ENCODE peak calls at places on chromosomes 12 and 14, in five cellular contexts. V, M, G, A and L are unnamed samples.

GRCh38 chr12:100497105-100497795 is 23.6 kb downstream of the NR1H4 start:
- DNase-seq in V (no peak), M (no peak), G (no peak), A (no peak), L (no peak)

GRCh38 chr12:62123721-62124203 is 136.4 kb upstream of the USP15 start:
- DNase-seq in V (peak; percentile 15), M (peak; percentile 40), G (peak; percentile 44), A (no peak), L (peak; percentile 28)

GRCh38 chr14:57889245-57889644 is 23.4 kb upstream of the SLC35F4 start:
- DNase-seq in V (no peak), M (no peak), G (peak; percentile 82), A (peak; percentile 63), L (peak; percentile 58)

GRCh38 chr12:46383654-46384450 is 11.3 kb upstream of the SLC38A2 start:
- DNase-seq in V (peak; percentile 93), M (no peak), G (peak; percentile 96), A (peak; percentile 97), L (peak; percentile 97)

GRCh38 chr12:8860165-8860961 is 37.9 kb downstream of the A2ML1 start:
- DNase-seq in V (peak; percentile 31), M (peak; percentile 40), G (peak; percentile 56), A (no peak), L (peak; percentile 66)

GRCh38 chr12:2688381-2688881 is 106.3 kb upstream of the FKBP4 start:
- DNase-seq in V (no peak), M (no peak), G (no peak), A (no peak), L (peak; percentile 59)

GRCh38 chr12:47905313-47905730 is 528 bp upstream of the VDR start:
- DNase-seq in V (peak; percentile 84), M (no peak), G (peak; percentile 64), A (no peak), L (peak; percentile 28)

GRCh38 chr14:38208825-38209562 is 1.3 kb downstream of the SSTR1 start:
- DNase-seq in V (peak; percentile 83), M (no peak), G (peak; percentile 48), A (no peak), L (no peak)

GRCh38 chr12:100399095-100399494 is 42.2 kb downstream of the SLC17A8 start:
- DNase-seq in V (no peak), M (no peak), G (no peak), A (no peak), L (no peak)

GRCh38 chr12:98238513-98238912 is 276.9 kb upstream of the TMPO start:
- DNase-seq in V (no peak), M (no peak), G (no peak), A (no peak), L (no peak)

GRCh38 chr12:32027684-32028355 is 68.6 kb downstream of the RESF1 start:
- DNase-seq in V (no peak), M (no peak), G (no peak), A (no peak), L (no peak)

GRCh38 chr14:54642121-54642520 is 75.2 kb downstream of the SAMD4A start:
- DNase-seq in V (no peak), M (no peak), G (no peak), A (no peak), L (no peak)

GRCh38 chr12:79858518-79858917 is 76.4 kb downstream of the PPP1R12A start:
- DNase-seq in V (no peak), M (no peak), G (no peak), A (no peak), L (no peak)

GRCh38 chr12:42868291-42868690 is 278.7 kb upstream of the PRICKLE1 start:
- DNase-seq in V (no peak), M (no peak), G (no peak), A (no peak), L (no peak)

GRCh38 chr14:73633517-73634332 is 11.1 kb upstream of the DNAL1 start:
- DNase-seq in V (peak; percentile 69), M (peak; percentile 59), G (peak; percentile 70), A (peak; percentile 74), L (peak; percentile 81)

GRCh38 chr12:29026419-29026818 is 122.7 kb upstream of the FAR2 start:
- DNase-seq in V (no peak), M (no peak), G (no peak), A (no peak), L (no peak)

GRCh38 chr14:105389534-105389933 is 8.8 kb upstream of the TEX22 start:
- DNase-seq in V (no peak), M (no peak), G (peak; percentile 60), A (no peak), L (no peak)

GRCh38 chr14:30528119-30528518 is 30.8 kb upstream of the G2E3 start:
- DNase-seq in V (no peak), M (no peak), G (no peak), A (no peak), L (no peak)

GRCh38 chr12:3168775-3169221 is 91.6 kb downstream of the TSPAN9 start:
- DNase-seq in V (no peak), M (no peak), G (no peak), A (no peak), L (no peak)

GRCh38 chr14:105419305-105420091 is at the start of gene MTA1:
- DNase-seq in V (peak; percentile 54), M (peak; percentile 67), G (no peak), A (peak; percentile 68), L (no peak)

GRCh38 chr14:94176808-94177207 is 2.7 kb downstream of the PPP4R4 start:
- DNase-seq in V (no peak), M (no peak), G (no peak), A (no peak), L (no peak)

GRCh38 chr14:94173885-94174621 is at the start of gene PPP4R4:
- DNase-seq in V (peak; percentile 83), M (peak; percentile 95), G (peak; percentile 90), A (peak; percentile 92), L (peak; percentile 72)

GRCh38 chr14:94173471-94173884 is 644 bp upstream of the PPP4R4 start:
- DNase-seq in V (peak; percentile 11), M (no peak), G (no peak), A (no peak), L (no peak)

GRCh38 chr14:94174622-94175402 is 690 bp downstream of the PPP4R4 start:
- DNase-seq in V (no peak), M (peak; percentile 22), G (no peak), A (peak; percentile 68), L (peak; percentile 70)

DNA sequence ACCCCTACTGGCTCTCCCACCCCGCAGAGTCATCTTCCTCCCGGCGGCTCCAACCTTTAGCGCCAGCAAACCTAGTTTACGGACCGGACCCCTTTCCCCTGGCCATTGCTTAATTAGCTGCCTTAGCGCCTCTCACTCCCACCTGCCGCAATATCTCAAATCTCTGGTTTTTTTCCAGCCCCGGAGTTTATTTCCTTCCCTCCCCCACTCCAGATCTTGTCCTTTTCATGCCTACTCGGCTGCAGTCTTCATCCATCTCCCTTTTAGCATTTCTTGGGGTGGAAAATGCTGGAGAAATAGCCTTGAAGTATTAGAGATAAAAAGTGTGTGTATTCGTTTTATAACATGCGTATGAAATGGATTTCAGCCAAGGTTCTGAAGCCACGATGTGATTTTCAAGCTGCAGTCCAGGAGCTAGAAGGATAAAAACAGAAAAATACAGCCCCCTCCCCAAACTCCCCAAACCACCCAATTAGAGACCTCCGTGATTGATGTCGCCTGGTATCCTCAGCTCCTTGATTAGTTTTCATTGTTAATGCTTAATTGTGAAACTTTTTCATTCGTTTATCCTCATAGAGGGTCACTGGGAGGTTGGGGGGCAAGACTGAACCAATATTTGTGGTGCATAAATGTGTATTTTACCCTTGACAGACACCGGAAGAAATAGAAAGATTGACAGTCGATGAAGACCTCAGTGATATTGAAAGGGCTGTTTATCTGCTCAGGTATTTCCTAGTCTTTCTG is 1.5 kb downstream of the PPP4R4 start:
- DNase-seq in V (no peak), M (no peak), G (no peak), A (no peak), L (no peak)
- H3K36me3 ChIP-seq in V (no peaks in the 10 kb centered on the region), M (no peaks in the 10 kb centered on the region), G (no peaks in the 10 kb centered on the region), A (no peaks in the 10 kb centered on the region), L (no peaks in the 10 kb centered on the region)

DNA sequence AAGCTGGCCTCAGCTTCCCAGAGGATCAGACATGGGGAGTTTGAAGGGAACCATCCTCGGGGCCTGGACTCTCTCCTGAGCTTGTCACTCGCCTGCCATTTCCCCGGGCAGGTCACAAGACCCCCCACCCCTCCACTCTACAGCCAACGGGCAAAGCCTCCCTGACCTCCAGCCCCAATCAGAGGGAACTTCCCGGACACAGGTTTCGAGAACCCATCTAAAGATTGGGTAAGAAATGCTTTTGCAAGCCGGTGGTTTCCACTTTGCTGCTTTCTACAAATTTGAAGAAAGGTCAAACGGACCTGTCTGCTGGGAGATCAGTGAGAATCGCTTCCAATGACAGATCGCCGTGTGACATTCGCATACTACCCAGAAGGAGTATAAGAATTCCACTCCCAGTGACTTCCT is 89.6 kb downstream of the SCARB1 start:
- DNase-seq in V (no peak), M (no peak), G (no peak), A (no peak), L (no peak)
- H3K4me3 ChIP-seq in V (peak overlapping the region; percentile 2), M (no peak overlapping the region), G (no peak overlapping the region), A (peak overlapping the region; percentile 23), L (peak overlapping the region; percentile 21)

GRCh38 chr12:124472690-124473279 is 94.6 kb downstream of the NCOR2 start:
- DNase-seq in V (no peak), M (no peak), G (no peak), A (no peak), L (no peak)

GRCh38 chr12:124469193-124469888 is 98.1 kb downstream of the NCOR2 start:
- DNase-seq in V (no peak), M (no peak), G (no peak), A (no peak), L (no peak)

GRCh38 chr12:124470806-124471205 is 96.6 kb downstream of the NCOR2 start:
- DNase-seq in V (no peak), M (no peak), G (no peak), A (no peak), L (no peak)

GRCh38 chr12:124470139-124470538 is 97.3 kb downstream of the NCOR2 start:
- DNase-seq in V (no peak), M (no peak), G (no peak), A (no peak), L (no peak)

GRCh38 chr12:124471828-124472227 is 95.6 kb downstream of the NCOR2 start:
- DNase-seq in V (no peak), M (no peak), G (no peak), A (no peak), L (no peak)
- H3K36me3 ChIP-seq in V (peaks cover 31% of the 10 kb centered on the region), M (peaks cover 54% of the 10 kb centered on the region), G (peaks cover 7% of the 10 kb centered on the region), A (peaks cover 72% of the 10 kb centered on the region), L (peaks cover 57% of the 10 kb centered on the region)

GRCh38 chr12:14771651-14772137 is 31.6 kb downstream of the WBP11 start:
- DNase-seq in V (no peak), M (no peak), G (no peak), A (no peak), L (no peak)
- H3K4me3 ChIP-seq in V (peak overlapping the region; percentile 72), M (no peak overlapping the region), G (peak overlapping the region; percentile 71), A (peak overlapping the region; percentile 86), L (peak overlapping the region; percentile 80)

DNA sequence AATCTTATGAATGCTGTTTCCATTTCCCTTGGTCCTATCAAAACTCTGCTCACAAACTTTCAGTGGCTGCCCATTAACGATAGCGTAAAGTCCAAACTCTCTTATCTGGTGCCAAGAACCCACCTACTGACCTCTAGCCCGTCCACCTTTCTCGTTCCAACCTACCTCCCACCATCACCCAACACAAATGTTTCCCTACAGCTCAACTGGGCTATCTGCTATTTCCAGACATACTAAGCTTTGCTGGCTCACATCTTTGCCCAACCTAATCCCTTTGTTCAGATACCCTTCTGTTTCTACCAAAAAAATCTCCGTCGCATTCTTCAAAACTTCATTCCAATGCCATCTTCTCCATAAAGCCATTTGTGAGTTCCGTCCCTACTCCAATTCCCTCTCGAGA is 7.6 kb upstream of the NOP2 start:
- DNase-seq in V (no peak), M (no peak), G (no peak), A (no peak), L (no peak)
- H3K36me3 ChIP-seq in V (peaks cover 78% of the 10 kb centered on the region), M (peaks cover 89% of the 10 kb centered on the region), G (peaks cover 7% of the 10 kb centered on the region), A (peaks cover 99% of the 10 kb centered on the region), L (peaks cover 96% of the 10 kb centered on the region)